ENCODE peak calls at places on chromosomes 11 and 22, in six cellular contexts. H, T, J, C, P and Z are unnamed samples.

GRCh38 chr11:126140932-126141291 is 70.5 kb downstream of the RPUSD4 start:
- DNase-seq in P (no peak), T (peak; percentile 78), H (no peak), C (no peak), J (peak; percentile 65), Z (peak; percentile 58)

GRCh38 chr22:39960791-39961746 is 872 bp downstream of the TMA7B start:
- DNase-seq in J (peak; percentile 34), H (peak; percentile 98), C (no peak), P (peak; percentile 84), T (peak; percentile 94), Z (no peak)

GRCh38 chr22:17576475-17576874 is 13.2 kb downstream of the SLC25A18 start:
- DNase-seq in T (peak; percentile 99), C (no peak), H (peak; percentile 88), P (no peak), J (no peak), Z (no peak)

GRCh38 chr11:126815111-126815510 is 185.5 kb downstream of the KIRREL3 start:
- DNase-seq in P (no peak), C (no peak), H (peak; percentile 72), T (peak; percentile 58), J (no peak), Z (no peak)

GRCh38 chr11:57536947-57537654 is at the start of gene SMTNL1:
- DNase-seq in T (no peak), H (no peak), C (no peak), P (no peak), J (no peak), Z (no peak)

GRCh38 chr11:10892250-10892649 is 34.4 kb upstream of the ZBED5 start:
- DNase-seq in J (no peak), H (no peak), T (no peak), C (no peak), P (no peak), Z (no peak)

GRCh38 chr11:44577231-44577834 is 11.9 kb downstream of the CD82 start:
- DNase-seq in H (no peak), J (no peak), P (no peak), T (no peak), C (no peak), Z (no peak)

GRCh38 chr11:77151804-77152513 is 23.9 kb downstream of the MYO7A start:
- DNase-seq in P (no peak), T (peak; percentile 9), H (no peak), C (no peak), J (peak; percentile 36), Z (no peak)

GRCh38 chr11:316891-317291 is 3.1 kb downstream of the IFITM1 start:
- DNase-seq in J (no peak), H (no peak), T (no peak), C (no peak), P (no peak), Z (no peak)

GRCh38 chr11:3627291-3627690 is 14.5 kb downstream of the ART5 start:
- DNase-seq in P (no peak), J (no peak), T (peak; percentile 54), C (no peak), H (peak; percentile 61), Z (no peak)

GRCh38 chr11:118281284-118281683 is 17.2 kb upstream of the MPZL2 start:
- DNase-seq in C (no peak), P (no peak), H (no peak), T (no peak), J (no peak), Z (no peak)

GRCh38 chr22:32693102-32693501 is 108.4 kb upstream of the TIMP3 start:
- DNase-seq in T (no peak), J (no peak), H (no peak), P (no peak), C (no peak), Z (no peak)

GRCh38 chr11:132337819-132338416 is 967.5 kb downstream of the NTM start:
- DNase-seq in T (no peak), P (no peak), C (no peak), H (no peak), J (no peak), Z (no peak)